ENCODE peak calls at places on chromosome 7, in nine cellular contexts. W, J, X, Z, L, Y, V, O and R are unnamed samples.

GRCh38 chr7:66696774-66697191 is 43.8 kb upstream of the RABGEF1 start:
- DNase-seq in J (no peak), W (no peak), Z (no peak), V (peak; percentile 73), X (no peak), Y (no peak), O (no peak), L (peak; percentile 42), R (peak; percentile 9)

GRCh38 chr7:2471396-2471795 is 4.8 kb downstream of the GRIFIN start:
- DNase-seq in Z (peak; percentile 14), O (no peak), L (peak; percentile 85), Y (peak; percentile 63), J (no peak), X (peak; percentile 65), V (no peak), W (no peak), R (no peak)

GRCh38 chr7:137337902-137338301 is 5.6 kb downstream of the PTN start:
- DNase-seq in O (no peak), W (no peak), L (peak; percentile 26), V (no peak), Y (no peak), Z (no peak), J (no peak), X (peak; percentile 85), R (peak; percentile 29)

GRCh38 chr7:128307066-128307465 is 36.6 kb downstream of the RBM28 start:
- DNase-seq in L (no peak), W (no peak), Y (no peak), Z (no peak), J (no peak), V (no peak), X (no peak), O (no peak), R (no peak)

GRCh38 chr7:134827436-134827835 is 48.0 kb downstream of the CALD1 start:
- DNase-seq in V (no peak), X (no peak), Y (no peak), Z (no peak), W (no peak), J (no peak), O (no peak), L (no peak), R (no peak)

GRCh38 chr7:116984917-116985316 is 31.6 kb downstream of the ST7 start:
- DNase-seq in Y (no peak), V (no peak), X (peak; percentile 61), O (no peak), J (no peak), L (no peak), Z (peak; percentile 5), W (no peak), R (peak; percentile 54)

GRCh38 chr7:43753843-43754242 is 4.6 kb upstream of the BLVRA start:
- DNase-seq in J (no peak), V (no peak), L (no peak), O (no peak), Y (no peak), Z (no peak), W (no peak), X (peak; percentile 30), R (no peak)

GRCh38 chr7:1892011-1892965 is 222.2 kb downstream of the ELFN1 start:
- DNase-seq in J (no peak), O (no peak), L (no peak), W (no peak), Z (no peak), Y (no peak), V (peak; percentile 13), X (no peak), R (no peak)

GRCh38 chr7:134619627-134620331 is 26.9 kb upstream of the BPGM start:
- DNase-seq in W (no peak), V (no peak), X (no peak), Z (peak; percentile 30), Y (no peak), J (no peak), L (no peak), O (no peak), R (no peak)

GRCh38 chr7:131889572-131890150 is 333.2 kb upstream of the PODXL start:
- DNase-seq in O (no peak), L (no peak), W (no peak), Y (no peak), Z (no peak), X (no peak), J (no peak), V (no peak), R (no peak)